ENCODE peak calls at places on chromosomes 12 and 14, in seven cellular contexts. One of them, this sample, is unnamed.

GRCh38 chr12:22626429-22626828 is 1.5 kb downstream of the ETNK1 start:
- DNase-seq in HCT116: no peak
- DNase-seq in neuronal stem cell: no peak
- DNase-seq in hepatocyte: peak
- DNase-seq in mammary epithelial cell: peak
- DNase-seq in PC-9: no peak
- DNase-seq in fibroblast of lung: peak
- DNase-seq in this sample: peak

GRCh38 chr12:59459966-59460365 is 135.9 kb upstream of the SLC16A7 start:
- DNase-seq in HCT116: no peak
- DNase-seq in neuronal stem cell: no peak
- DNase-seq in hepatocyte: peak
- DNase-seq in mammary epithelial cell: peak
- DNase-seq in PC-9: peak
- DNase-seq in fibroblast of lung: peak
- DNase-seq in this sample: no peak

GRCh38 chr12:123356159-123356670 is 8.4 kb downstream of the SBNO1 start:
- DNase-seq in HCT116: no peak
- DNase-seq in neuronal stem cell: no peak
- DNase-seq in hepatocyte: no peak
- DNase-seq in mammary epithelial cell: no peak
- DNase-seq in PC-9: no peak
- DNase-seq in fibroblast of lung: no peak
- DNase-seq in this sample: no peak

GRCh38 chr14:68133856-68134255 is 314.3 kb downstream of the RAD51B start:
- DNase-seq in HCT116: no peak
- DNase-seq in neuronal stem cell: no peak
- DNase-seq in hepatocyte: no peak
- DNase-seq in mammary epithelial cell: no peak
- DNase-seq in PC-9: no peak
- DNase-seq in fibroblast of lung: no peak
- DNase-seq in this sample: no peak

GRCh38 chr12:68675098-68675842 is 11.5 kb upstream of the NUP107 start:
- DNase-seq in HCT116: no peak
- DNase-seq in neuronal stem cell: no peak
- DNase-seq in hepatocyte: no peak
- DNase-seq in mammary epithelial cell: no peak
- DNase-seq in PC-9: no peak
- DNase-seq in fibroblast of lung: no peak
- DNase-seq in this sample: peak

GRCh38 chr14:34872822-34873590 is 2.2 kb downstream of the BAZ1A start:
- DNase-seq in HCT116: no peak
- DNase-seq in neuronal stem cell: peak
- DNase-seq in hepatocyte: peak
- DNase-seq in mammary epithelial cell: peak
- DNase-seq in PC-9: no peak
- DNase-seq in fibroblast of lung: peak
- DNase-seq in this sample: peak

GRCh38 chr12:67269632-67270578 is 747 bp downstream of the CAND1 start:
- DNase-seq in HCT116: no peak
- DNase-seq in neuronal stem cell: no peak
- DNase-seq in hepatocyte: peak
- DNase-seq in mammary epithelial cell: peak
- DNase-seq in PC-9: no peak
- DNase-seq in fibroblast of lung: peak
- DNase-seq in this sample: no peak

GRCh38 chr14:77390188-77390587 is 13.0 kb downstream of the SAMD15 start:
- DNase-seq in HCT116: no peak
- DNase-seq in neuronal stem cell: no peak
- DNase-seq in hepatocyte: peak
- DNase-seq in mammary epithelial cell: no peak
- DNase-seq in PC-9: no peak
- DNase-seq in fibroblast of lung: no peak
- DNase-seq in this sample: no peak

DNA sequence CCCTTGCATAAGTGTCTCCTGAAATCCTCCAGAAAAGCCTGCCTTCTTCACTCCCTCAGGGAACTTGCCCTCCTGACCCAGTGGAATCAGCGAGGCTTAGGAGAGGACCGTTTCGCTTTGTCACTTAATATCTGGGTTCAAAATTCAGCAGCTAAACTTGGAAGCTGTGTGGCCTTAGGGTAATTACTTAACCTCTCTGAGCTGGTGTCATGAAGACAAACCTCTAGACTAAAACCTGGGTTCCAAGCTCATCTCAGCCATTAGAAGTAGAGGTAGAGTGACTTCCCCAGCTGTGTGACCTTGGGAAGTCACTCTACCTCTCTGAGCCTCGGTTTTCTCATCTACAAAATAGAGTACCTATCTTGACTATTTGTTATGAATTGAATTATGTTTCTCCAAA is 18.3 kb upstream of the RBM19 start:
- DNase-seq in HCT116: no peak
- DNase-seq in neuronal stem cell: no peak
- DNase-seq in hepatocyte: no peak
- DNase-seq in mammary epithelial cell: no peak
- DNase-seq in PC-9: no peak
- DNase-seq in fibroblast of lung: no peak
- DNase-seq in this sample: no peak
- H3K4me3 ChIP-seq in HCT116: no peak
- H3K4me3 ChIP-seq in neuronal stem cell: no peak
- H3K4me3 ChIP-seq in hepatocyte: no peak
- H3K4me3 ChIP-seq in mammary epithelial cell: no peak
- H3K4me3 ChIP-seq in PC-9: no peak
- H3K4me3 ChIP-seq in fibroblast of lung: no peak
- H3K4me3 ChIP-seq in this sample: no peak

GRCh38 chr14:58640959-58641358 is 3.2 kb downstream of the DACT1 start:
- DNase-seq in HCT116: no peak
- DNase-seq in neuronal stem cell: no peak
- DNase-seq in hepatocyte: no peak
- DNase-seq in mammary epithelial cell: no peak
- DNase-seq in PC-9: no peak
- DNase-seq in fibroblast of lung: no peak
- DNase-seq in this sample: no peak
- H3K4me2 ChIP-seq in HCT116: peak
- H3K4me2 ChIP-seq in neuronal stem cell: no peak
- H3K4me2 ChIP-seq in hepatocyte: peak
- H3K4me2 ChIP-seq in mammary epithelial cell: no peak
- H3K4me2 ChIP-seq in PC-9: no peak
- H3K4me2 ChIP-seq in fibroblast of lung: no peak
- H3K4me2 ChIP-seq in this sample: no peak

GRCh38 chr12:1707051-1707450 is 16.2 kb downstream of the ADIPOR2 start:
- DNase-seq in HCT116: no peak
- DNase-seq in neuronal stem cell: no peak
- DNase-seq in hepatocyte: no peak
- DNase-seq in mammary epithelial cell: no peak
- DNase-seq in PC-9: no peak
- DNase-seq in fibroblast of lung: no peak
- DNase-seq in this sample: no peak
- H3K27ac ChIP-seq in HCT116: no peak
- H3K27ac ChIP-seq in neuronal stem cell: no peak
- H3K27ac ChIP-seq in hepatocyte: no peak
- H3K27ac ChIP-seq in mammary epithelial cell: no peak
- H3K27ac ChIP-seq in PC-9: peak
- H3K27ac ChIP-seq in fibroblast of lung: peak
- H3K27ac ChIP-seq in this sample: no peak

GRCh38 chr14:21089271-21089670 is 9.2 kb downstream of the ZNF219 start:
- DNase-seq in HCT116: no peak
- DNase-seq in neuronal stem cell: no peak
- DNase-seq in hepatocyte: no peak
- DNase-seq in mammary epithelial cell: no peak
- DNase-seq in PC-9: no peak
- DNase-seq in fibroblast of lung: no peak
- DNase-seq in this sample: no peak
- H3K4me3 ChIP-seq in HCT116: no peak
- H3K4me3 ChIP-seq in neuronal stem cell: no peak
- H3K4me3 ChIP-seq in hepatocyte: no peak
- H3K4me3 ChIP-seq in mammary epithelial cell: no peak
- H3K4me3 ChIP-seq in PC-9: no peak
- H3K4me3 ChIP-seq in fibroblast of lung: no peak
- H3K4me3 ChIP-seq in this sample: no peak

GRCh38 chr14:89141862-89142261 is 275.2 kb downstream of the FOXN3 start:
- DNase-seq in HCT116: no peak
- DNase-seq in neuronal stem cell: no peak
- DNase-seq in hepatocyte: no peak
- DNase-seq in mammary epithelial cell: peak
- DNase-seq in PC-9: no peak
- DNase-seq in fibroblast of lung: no peak
- DNase-seq in this sample: no peak

GRCh38 chr14:89137514-89138163 is 279.4 kb downstream of the FOXN3 start:
- DNase-seq in HCT116: peak
- DNase-seq in neuronal stem cell: no peak
- DNase-seq in hepatocyte: no peak
- DNase-seq in mammary epithelial cell: peak
- DNase-seq in PC-9: peak
- DNase-seq in fibroblast of lung: peak
- DNase-seq in this sample: peak

GRCh38 chr14:89136587-89136986 is 280.4 kb downstream of the FOXN3 start:
- DNase-seq in HCT116: no peak
- DNase-seq in neuronal stem cell: no peak
- DNase-seq in hepatocyte: no peak
- DNase-seq in mammary epithelial cell: no peak
- DNase-seq in PC-9: no peak
- DNase-seq in fibroblast of lung: no peak
- DNase-seq in this sample: no peak

GRCh38 chr14:89139404-89140247 is 277.4 kb downstream of the FOXN3 start:
- DNase-seq in HCT116: no peak
- DNase-seq in neuronal stem cell: no peak
- DNase-seq in hepatocyte: no peak
- DNase-seq in mammary epithelial cell: peak
- DNase-seq in PC-9: no peak
- DNase-seq in fibroblast of lung: no peak
- DNase-seq in this sample: no peak

DNA sequence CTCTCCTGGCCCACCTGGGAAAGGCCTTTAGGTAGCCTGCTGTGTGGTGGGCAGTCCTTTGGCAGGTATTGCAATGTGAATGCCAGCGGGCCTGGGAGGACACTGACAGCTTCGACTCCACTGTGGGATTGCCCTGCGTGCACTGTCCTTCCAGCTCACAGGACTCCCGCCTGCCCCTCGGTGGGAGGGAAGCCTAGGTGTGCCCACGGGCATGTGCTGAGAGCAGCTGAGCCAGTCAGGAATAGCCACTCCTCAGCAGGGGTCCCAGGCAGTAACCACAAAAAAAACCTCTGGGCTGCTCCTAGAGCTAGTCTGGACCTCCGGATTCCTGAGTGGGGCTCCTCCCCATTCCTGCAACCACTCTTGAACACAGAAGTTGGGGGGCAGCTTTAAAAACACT is 278.2 kb downstream of the FOXN3 start:
- DNase-seq in HCT116: no peak
- DNase-seq in neuronal stem cell: no peak
- DNase-seq in hepatocyte: no peak
- DNase-seq in mammary epithelial cell: no peak
- DNase-seq in PC-9: no peak
- DNase-seq in fibroblast of lung: no peak
- DNase-seq in this sample: no peak
- H3K4me2 ChIP-seq in HCT116: no peak
- H3K4me2 ChIP-seq in neuronal stem cell: no peak
- H3K4me2 ChIP-seq in hepatocyte: no peak
- H3K4me2 ChIP-seq in mammary epithelial cell: no peak
- H3K4me2 ChIP-seq in PC-9: no peak
- H3K4me2 ChIP-seq in fibroblast of lung: no peak
- H3K4me2 ChIP-seq in this sample: no peak

GRCh38 chr12:39572551-39572950 is 47.1 kb downstream of the ABCD2 start:
- DNase-seq in HCT116: no peak
- DNase-seq in neuronal stem cell: no peak
- DNase-seq in hepatocyte: no peak
- DNase-seq in mammary epithelial cell: no peak
- DNase-seq in PC-9: no peak
- DNase-seq in fibroblast of lung: no peak
- DNase-seq in this sample: no peak

GRCh38 chr12:39574785-39575497 is 44.7 kb downstream of the ABCD2 start:
- DNase-seq in HCT116: no peak
- DNase-seq in neuronal stem cell: no peak
- DNase-seq in hepatocyte: no peak
- DNase-seq in mammary epithelial cell: no peak
- DNase-seq in PC-9: no peak
- DNase-seq in fibroblast of lung: peak
- DNase-seq in this sample: peak

GRCh38 chr12:39574378-39574777 is 45.2 kb downstream of the ABCD2 start:
- DNase-seq in HCT116: no peak
- DNase-seq in neuronal stem cell: peak
- DNase-seq in hepatocyte: no peak
- DNase-seq in mammary epithelial cell: no peak
- DNase-seq in PC-9: no peak
- DNase-seq in fibroblast of lung: no peak
- DNase-seq in this sample: no peak

GRCh38 chr12:39573971-39574370 is 45.6 kb downstream of the ABCD2 start:
- DNase-seq in HCT116: no peak
- DNase-seq in neuronal stem cell: no peak
- DNase-seq in hepatocyte: no peak
- DNase-seq in mammary epithelial cell: peak
- DNase-seq in PC-9: no peak
- DNase-seq in fibroblast of lung: no peak
- DNase-seq in this sample: no peak

GRCh38 chr12:39575498-39575875 is 44.1 kb downstream of the ABCD2 start:
- DNase-seq in HCT116: no peak
- DNase-seq in neuronal stem cell: no peak
- DNase-seq in hepatocyte: no peak
- DNase-seq in mammary epithelial cell: no peak
- DNase-seq in PC-9: no peak
- DNase-seq in fibroblast of lung: no peak
- DNase-seq in this sample: no peak
- H3K27ac ChIP-seq in HCT116: no peak
- H3K27ac ChIP-seq in neuronal stem cell: no peak
- H3K27ac ChIP-seq in hepatocyte: no peak
- H3K27ac ChIP-seq in mammary epithelial cell: no peak
- H3K27ac ChIP-seq in PC-9: no peak
- H3K27ac ChIP-seq in fibroblast of lung: no peak
- H3K27ac ChIP-seq in this sample: no peak

GRCh38 chr12:1692221-1692620 is 1.4 kb downstream of the ADIPOR2 start:
- DNase-seq in HCT116: no peak
- DNase-seq in neuronal stem cell: no peak
- DNase-seq in hepatocyte: no peak
- DNase-seq in mammary epithelial cell: no peak
- DNase-seq in PC-9: peak
- DNase-seq in fibroblast of lung: no peak
- DNase-seq in this sample: no peak
- H3K4me3 ChIP-seq in HCT116: peak
- H3K4me3 ChIP-seq in neuronal stem cell: no peak
- H3K4me3 ChIP-seq in hepatocyte: peak
- H3K4me3 ChIP-seq in mammary epithelial cell: peak
- H3K4me3 ChIP-seq in PC-9: peak
- H3K4me3 ChIP-seq in fibroblast of lung: peak
- H3K4me3 ChIP-seq in this sample: no peak

GRCh38 chr12:101231626-101232025 is 21.6 kb upstream of the SLC5A8 start:
- DNase-seq in HCT116: no peak
- DNase-seq in neuronal stem cell: no peak
- DNase-seq in hepatocyte: no peak
- DNase-seq in mammary epithelial cell: no peak
- DNase-seq in PC-9: no peak
- DNase-seq in fibroblast of lung: no peak
- DNase-seq in this sample: no peak
- H3K4me2 ChIP-seq in HCT116: no peak
- H3K4me2 ChIP-seq in neuronal stem cell: no peak
- H3K4me2 ChIP-seq in hepatocyte: no peak
- H3K4me2 ChIP-seq in mammary epithelial cell: no peak
- H3K4me2 ChIP-seq in PC-9: no peak
- H3K4me2 ChIP-seq in fibroblast of lung: no peak
- H3K4me2 ChIP-seq in this sample: no peak

This sample was measured in mesenchymal stem cell.